ENCODE peak calls at places on chromosomes 7 and 10, in six cellular contexts. K is SK-N-SH, Q is astrocyte of the spinal cord, H is IMR-90, N is upper lobe of right lung, Y is choroid plexus epithelial cell. F is an unnamed sample.
A peak's percentile ranks its signal among the peaks of the same experiment; 100 is the strongest.

GRCh38 chr10:4651404-4652037 is 174.5 kb upstream of the AKR1E2 start:
- DNase-seq in H (no peak), K (no peak), N (no peak), Y (no peak), Q (no peak), F (peak; percentile 62)

GRCh38 chr7:2261611-2262010 is 19.6 kb downstream of the NUDT1 start:
- DNase-seq in K (no peak), N (no peak), H (no peak), Q (no peak), Y (no peak), F (no peak)

GRCh38 chr7:111855161-111855841 is 293.0 kb upstream of the IMMP2L start:
- DNase-seq in N (no peak), Y (peak; percentile 92), H (peak; percentile 79), K (peak; percentile 61), Q (peak; percentile 76), F (peak; percentile 56)

GRCh38 chr7:115038158-115038557 is 116.3 kb downstream of the MDFIC start:
- DNase-seq in Q (no peak), Y (no peak), N (no peak), H (no peak), K (no peak), F (no peak)

GRCh38 chr7:44581426-44581906 is 565 bp downstream of the TMED4 start:
- DNase-seq in H (no peak), K (no peak), Y (no peak), N (no peak), Q (no peak), F (peak; percentile 39)

GRCh38 chr7:107232568-107233090 is 63.8 kb downstream of the HBP1 start:
- DNase-seq in Y (peak; percentile 58), Q (peak; percentile 77), H (peak; percentile 62), K (no peak), N (no peak), F (no peak)

GRCh38 chr7:2760098-2760889 is 72.3 kb downstream of the AMZ1 start:
- DNase-seq in Y (peak; percentile 52), K (peak; percentile 85), N (peak; percentile 73), H (peak; percentile 54), Q (peak; percentile 43), F (peak; percentile 63)

GRCh38 chr7:84190016-84190705 is 4.4 kb downstream of the SEMA3A start:
- DNase-seq in Q (peak; percentile 26), Y (peak; percentile 58), H (peak; percentile 52), N (no peak), K (no peak), F (no peak)

GRCh38 chr7:28988091-28988490 is 30.0 kb upstream of the TRIL start:
- DNase-seq in Q (no peak), H (peak; percentile 38), Y (no peak), N (no peak), K (no peak), F (peak; percentile 52)

GRCh38 chr10:42476101-42476500 is 162.3 kb downstream of the ZNF33B start:
- DNase-seq in Q (no peak), Y (no peak), K (no peak), H (no peak), N (no peak), F (no peak)

GRCh38 chr7:70557281-70557680 is 574.7 kb upstream of the GALNT17 start:
- DNase-seq in Y (no peak), H (no peak), N (no peak), Q (no peak), K (peak; percentile 59), F (no peak)

DNA sequence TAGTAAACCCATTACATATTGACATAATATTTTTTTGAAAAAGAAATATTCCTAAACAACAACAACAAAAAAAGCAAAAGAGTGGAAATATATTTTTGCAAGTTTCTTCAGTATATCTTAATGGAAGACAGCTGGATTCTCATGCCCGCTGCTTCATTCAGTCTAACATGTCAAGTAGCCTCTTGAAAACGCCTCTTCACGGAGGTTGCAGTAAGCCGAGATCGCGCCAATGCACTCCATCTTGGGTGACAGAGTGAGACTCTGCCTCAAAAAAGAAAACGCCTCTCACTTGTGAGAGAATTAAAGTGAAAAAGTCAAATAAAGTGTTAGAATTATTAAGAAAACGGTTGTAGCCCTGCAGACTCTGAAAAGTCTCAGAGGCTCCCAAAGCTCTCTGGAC is 1.3 kb downstream of the CUTC start:
- DNase-seq in H (peak; percentile 13), N (no peak), K (no peak), Q (no peak), Y (no peak), F (peak; percentile 30)
- H3K4me3 ChIP-seq in H (no peak overlapping the region), N (peak overlapping the region; percentile 78), K (no peak overlapping the region), Q (no peak overlapping the region), Y (no peak overlapping the region), F (peak overlapping the region; percentile 98)

DNA sequence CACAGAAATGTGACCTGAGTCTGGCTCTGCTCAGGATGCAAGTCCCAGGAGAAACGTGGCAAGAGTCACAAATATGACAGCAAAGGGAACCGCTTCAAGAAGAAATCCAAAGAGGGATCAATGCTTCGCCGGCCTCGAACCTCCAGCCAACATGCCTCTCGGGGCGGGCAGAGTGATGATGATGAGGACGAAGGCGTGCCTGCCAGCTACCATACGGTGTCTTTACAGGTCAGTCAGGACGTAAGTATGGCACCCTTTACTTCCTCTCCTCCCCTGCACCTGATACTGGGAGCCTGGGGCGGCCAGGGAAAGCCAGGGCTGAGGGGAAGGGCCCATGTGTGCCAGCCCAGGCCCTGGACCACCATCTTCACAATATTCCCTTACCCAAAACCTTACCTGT is 18.6 kb upstream of the NFKB2 start:
- DNase-seq in Q (no peak), H (no peak), Y (no peak), N (no peak), K (no peak), F (no peak)
- TF ChIP-seq CTCF in Q (no peak), H (no peak), Y (no peak), N (no peak), K (no peak), F (no peak)

GRCh38 chr10:97633921-97634320 is 621 bp upstream of the MORN4 start:
- DNase-seq in Q (no peak), H (no peak), Y (peak; percentile 7), K (no peak), N (no peak), F (peak; percentile 29)
- H3K4me3 ChIP-seq in Q (no peak overlapping the region), H (no peak overlapping the region), Y (peak overlapping the region; percentile 95), K (peak overlapping the region; percentile 94), N (peak overlapping the region; percentile 81), F (peak overlapping the region; percentile 77)

GRCh38 chr10:125734823-125735222 is 15.3 kb downstream of the EDRF1 start:
- DNase-seq in Q (no peak), H (no peak), Y (peak; percentile 18), K (no peak), N (no peak), F (no peak)
- TF ChIP-seq CTCF in Q (no peak), H (peak; percentile 8), Y (no peak), K (no peak), N (no peak), F (no peak)

GRCh38 chr7:94394058-94394398 is 667 bp upstream of the COL1A2 start:
- DNase-seq in H (peak; percentile 69), Y (peak; percentile 77), K (peak; percentile 29), N (no peak), Q (no peak), F (no peak)

GRCh38 chr7:94395141-94396041 is 696 bp downstream of the COL1A2 start:
- DNase-seq in H (peak; percentile 90), Q (peak; percentile 89), K (peak; percentile 76), N (no peak), Y (peak; percentile 96), F (peak; percentile 88)

GRCh38 chr7:94396044-94396443 is 1.3 kb downstream of the COL1A2 start:
- DNase-seq in Y (peak; percentile 93), H (peak; percentile 74), Q (peak; percentile 79), N (no peak), K (no peak), F (no peak)

GRCh38 chr7:94393251-94393758 is 1.4 kb upstream of the COL1A2 start:
- DNase-seq in H (peak; percentile 56), Y (peak; percentile 63), K (no peak), Q (no peak), N (no peak), F (no peak)

GRCh38 chr7:94394399-94395140 is at the start of gene COL1A2:
- DNase-seq in K (peak; percentile 30), Y (peak; percentile 99), N (peak; percentile 71), Q (peak; percentile 99), H (peak; percentile 99), F (peak; percentile 25)
- H3K4me3 ChIP-seq in K (no peak within 1 kb of the TSS), Y (peak within 1 kb of the TSS; percentile 69), N (peak within 1 kb of the TSS; percentile 57), Q (peak within 1 kb of the TSS; percentile 61), H (peak within 1 kb of the TSS; percentile 81), F (no peak within 1 kb of the TSS)

DNA sequence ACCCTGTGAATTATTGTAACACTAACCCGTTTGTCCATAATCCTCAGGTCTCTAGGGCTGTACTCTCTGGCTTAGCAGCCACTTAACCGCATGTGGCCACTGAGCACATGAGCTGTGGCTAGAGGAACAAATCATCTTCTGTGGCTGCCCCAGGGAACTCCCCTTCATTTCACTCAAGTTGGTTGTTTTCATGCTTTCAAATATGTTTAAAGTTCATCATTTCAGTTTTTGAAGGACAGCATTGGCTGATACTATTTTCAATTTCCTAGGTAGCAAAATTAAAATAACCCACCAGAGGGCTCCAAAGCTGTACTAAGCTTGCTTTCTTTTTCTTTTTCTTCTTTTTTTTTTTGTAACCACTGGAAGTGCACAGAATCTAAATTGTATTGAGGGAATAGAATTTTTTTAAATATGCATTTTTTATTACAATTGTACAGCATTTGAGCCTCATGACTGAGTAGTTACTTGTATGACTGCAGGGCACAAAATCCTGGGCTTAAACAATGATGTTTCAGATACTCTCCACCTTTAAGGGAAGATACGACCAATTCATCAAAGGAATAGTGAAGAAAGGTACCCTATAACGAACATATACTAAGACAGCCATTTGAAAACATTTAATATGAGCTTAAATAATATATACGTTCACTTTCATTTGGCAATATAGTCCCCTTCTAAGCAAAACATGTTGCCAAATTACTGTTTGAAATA is 38.6 kb downstream of the MRC1 start:
- DNase-seq in Q (peak; percentile 41), Y (peak; percentile 65), K (peak; percentile 32), H (peak; percentile 34), N (no peak), F (peak; percentile 17)
- TF ChIP-seq CTCF in Q (peak; percentile 38), Y (peak; percentile 56), K (peak; percentile 71), H (peak; percentile 64), N (peak; percentile 47), F (peak; percentile 44)